ENCODE peak calls at places on chromosomes 5 and 9, in six cellular contexts. I is A549, D is HepG2, R is endothelial cell of umbilical vein, O is K562, B is GM12878. S is an unnamed sample.

GRCh38 chr9:134899168-134899567 is 18.5 kb downstream of the FCN1 start:
- DNase-seq in R (no peak), B (no peak), D (no peak), O (no peak), I (no peak), S (no peak)

GRCh38 chr9:130064621-130065020 is 10.9 kb downstream of the GPR107 start:
- DNase-seq in I (no peak), B (no peak), O (no peak), R (no peak), D (no peak), S (no peak)

GRCh38 chr5:142145106-142145900 is 36.7 kb downstream of the NDFIP1 start:
- DNase-seq in B (peak; percentile 11), I (peak; percentile 73), D (peak; percentile 44), R (peak; percentile 71), O (peak; percentile 78), S (peak; percentile 74)

GRCh38 chr9:4970970-4971641 is 14.0 kb upstream of the JAK2 start:
- DNase-seq in B (peak; percentile 76), D (no peak), R (no peak), O (no peak), I (no peak), S (peak; percentile 60)

GRCh38 chr5:68898961-68899471 is 194.8 kb upstream of the SLC30A5 start:
- DNase-seq in B (no peak), O (no peak), I (no peak), D (no peak), R (no peak), S (no peak)

GRCh38 chr9:104984121-104984520 is 56.2 kb upstream of the ABCA1 start:
- DNase-seq in O (no peak), I (no peak), R (no peak), D (no peak), B (no peak), S (peak; percentile 62)

GRCh38 chr9:137027369-137028012 is 546 bp downstream of the ABCA2 start:
- DNase-seq in D (no peak), B (no peak), I (no peak), R (no peak), O (peak; percentile 55), S (peak; percentile 50)

GRCh38 chr9:136206602-136207333 is 1.8 kb upstream of the LHX3 start:
- DNase-seq in I (no peak), D (no peak), B (no peak), O (peak; percentile 60), R (no peak), S (peak; percentile 91)

GRCh38 chr5:67363963-67364362 is 167.4 kb upstream of the CD180 start:
- DNase-seq in R (no peak), D (no peak), I (no peak), O (no peak), B (no peak), S (no peak)

GRCh38 chr9:135876936-135877335 is 30.4 kb downstream of the CAMSAP1 start:
- DNase-seq in D (no peak), R (no peak), I (no peak), O (no peak), B (no peak), S (no peak)

GRCh38 chr5:106843812-106844416 is 826.8 kb downstream of the EFNA5 start:
- DNase-seq in I (peak; percentile 43), B (no peak), D (no peak), R (peak; percentile 26), O (no peak), S (peak; percentile 4)

GRCh38 chr9:127540664-127541041 is 71.4 kb upstream of the STXBP1 start:
- DNase-seq in O (no peak), D (no peak), R (no peak), B (no peak), I (no peak), S (no peak)

GRCh38 chr9:123016631-123017030 is 16.8 kb upstream of the GPR21 start:
- DNase-seq in I (no peak), D (no peak), B (no peak), R (no peak), O (no peak), S (no peak)

GRCh38 chr5:124043456-124043855 is 531.5 kb downstream of the CSNK1G3 start:
- DNase-seq in O (no peak), I (peak; percentile 52), B (no peak), R (no peak), D (peak; percentile 2), S (peak; percentile 37)

GRCh38 chr5:142901476-142902187 is 131.5 kb downstream of the ARHGAP26 start:
- DNase-seq in D (no peak), I (no peak), O (no peak), R (no peak), B (no peak), S (no peak)

GRCh38 chr5:117973785-117974184 is 1014.6 kb downstream of the DTWD2 start:
- DNase-seq in B (no peak), I (no peak), O (no peak), R (no peak), D (no peak), S (no peak)

GRCh38 chr5:134092875-134093274 is 21.6 kb upstream of the TCF7 start:
- DNase-seq in B (no peak), R (no peak), D (no peak), I (peak; percentile 26), O (no peak), S (no peak)

GRCh38 chr5:57891443-57891842 is 408.8 kb upstream of the ACTBL2 start:
- DNase-seq in I (no peak), R (no peak), B (no peak), O (no peak), D (no peak), S (no peak)

GRCh38 chr5:57711471-57711870 is 228.9 kb upstream of the ACTBL2 start:
- DNase-seq in O (no peak), I (no peak), R (no peak), B (no peak), D (no peak), S (no peak)

GRCh38 chr5:75869891-75870290 is 152.7 kb upstream of the POC5 start:
- DNase-seq in D (no peak), B (no peak), O (no peak), I (no peak), R (no peak), S (no peak)

GRCh38 chr5:5332287-5332686 is 90.2 kb upstream of the ICE1 start:
- DNase-seq in O (no peak), B (no peak), R (no peak), D (peak; percentile 24), I (no peak), S (no peak)

GRCh38 chr5:61371474-61371873 is 39.4 kb downstream of the ZSWIM6 start:
- DNase-seq in D (no peak), I (no peak), B (no peak), R (no peak), O (no peak), S (no peak)

GRCh38 chr5:124651663-124652513 is 94.6 kb downstream of the ZNF608 start:
- DNase-seq in R (peak; percentile 92), B (no peak), O (peak; percentile 95), I (peak; percentile 62), D (peak; percentile 52), S (peak; percentile 57)

GRCh38 chr9:3879731-3880493 is 354.1 kb upstream of the RFX3 start:
- DNase-seq in I (no peak), D (no peak), O (no peak), B (no peak), R (no peak), S (peak; percentile 60)

GRCh38 chr5:33612386-33612785 is 171.6 kb downstream of the TARS1 start:
- DNase-seq in R (no peak), I (no peak), O (no peak), B (no peak), D (no peak), S (no peak)

GRCh38 chr5:176737746-176738699 is 72.3 kb upstream of the UNC5A start:
- DNase-seq in I (no peak), B (no peak), O (no peak), D (no peak), R (no peak), S (no peak)

GRCh38 chr9:5879419-5880181 is 11.1 kb upstream of the MLANA start:
- DNase-seq in O (peak; percentile 92), D (peak; percentile 46), B (no peak), I (peak; percentile 81), R (peak; percentile 37), S (peak; percentile 73)

GRCh38 chr9:78902051-78902450 is 605.1 kb downstream of the PSAT1 start:
- DNase-seq in O (no peak), R (no peak), B (no peak), I (no peak), D (no peak), S (no peak)

GRCh38 chr9:88531920-88532319 is 3.1 kb upstream of the NXNL2 start:
- DNase-seq in R (peak; percentile 7), D (no peak), I (no peak), B (no peak), O (no peak), S (peak; percentile 38)

GRCh38 chr5:123450641-123451421 is 27.6 kb upstream of the CEP120 start:
- DNase-seq in O (no peak), D (no peak), B (no peak), I (no peak), R (peak; percentile 70), S (no peak)

GRCh38 chr9:78366827-78367226 is 69.9 kb downstream of the PSAT1 start:
- DNase-seq in I (no peak), R (no peak), B (no peak), O (no peak), D (no peak), S (no peak)

GRCh38 chr9:73042155-73042554 is 89.3 kb upstream of the ALDH1A1 start:
- DNase-seq in O (no peak), R (no peak), D (no peak), B (no peak), I (no peak), S (no peak)

GRCh38 chr5:73950441-73950873 is 324.5 kb downstream of the ARHGEF28 start:
- DNase-seq in O (no peak), D (no peak), B (no peak), R (no peak), I (no peak), S (no peak)
- TF ChIP-seq MYC in O (no peak), D (no peak), B (no peak), R (no peak), I (no peak), S (no peak)

GRCh38 chr9:32728181-32728580 is 55.2 kb upstream of the TMEM215 start:
- DNase-seq in D (no peak), R (no peak), B (no peak), I (no peak), O (no peak), S (peak; percentile 85)

GRCh38 chr9:32723801-32724200 is 59.5 kb upstream of the TMEM215 start:
- DNase-seq in O (no peak), R (no peak), B (no peak), I (no peak), D (no peak), S (no peak)

GRCh38 chr9:32722704-32723103 is 60.6 kb upstream of the TMEM215 start:
- DNase-seq in O (no peak), D (no peak), I (no peak), B (no peak), R (no peak), S (no peak)

GRCh38 chr9:32725066-32725860 is 58.1 kb upstream of the TMEM215 start:
- DNase-seq in I (no peak), D (no peak), O (no peak), B (no peak), R (no peak), S (no peak)
- TF ChIP-seq MYC in I (no peak), D (no peak), O (no peak), B (no peak), R (no peak), S (no peak)

GRCh38 chr5:112159435-112159834 is 259.6 kb downstream of the EPB41L4A start:
- DNase-seq in O (no peak), R (no peak), I (no peak), B (no peak), D (no peak), S (peak; percentile 10)
- TF ChIP-seq MYC in O (no peak), R (no peak), I (no peak), B (no peak), D (no peak), S (no peak)

GRCh38 chr5:173474881-173475287 is 141.6 kb downstream of the BOD1 start:
- DNase-seq in B (no peak), I (no peak), D (no peak), R (no peak), O (no peak), S (no peak)
- TF ChIP-seq MYC in B (no peak), I (no peak), D (no peak), R (no peak), O (no peak), S (no peak)

S was measured in NB4.